ENCODE peak calls at places on chromosomes 2 and 18, in six cellular contexts. One of them, this sample, is unnamed.

GRCh38 chr2:207474871-207475485 is 54.8 kb upstream of the CREB1 start:
- DNase-seq in kidney glomerular epithelial cell: peak
- DNase-seq in hepatocyte: peak
- DNase-seq in left ventricle myocardium superior: no peak
- DNase-seq in caudate nucleus: no peak
- DNase-seq in cardiac septum: no peak
- DNase-seq in this sample: peak

GRCh38 chr18:34787931-34788532 is 77.9 kb downstream of the DTNA start:
- DNase-seq in kidney glomerular epithelial cell: peak
- DNase-seq in hepatocyte: peak
- DNase-seq in left ventricle myocardium superior: no peak
- DNase-seq in caudate nucleus: no peak
- DNase-seq in cardiac septum: no peak
- DNase-seq in this sample: peak

GRCh38 chr2:222878877-222879601 is 18.2 kb downstream of the ACSL3 start:
- DNase-seq in kidney glomerular epithelial cell: peak
- DNase-seq in hepatocyte: no peak
- DNase-seq in left ventricle myocardium superior: no peak
- DNase-seq in caudate nucleus: no peak
- DNase-seq in cardiac septum: no peak
- DNase-seq in this sample: no peak

GRCh38 chr2:55063226-55063625 is 13.0 kb upstream of the RTN4 start:
- DNase-seq in kidney glomerular epithelial cell: no peak
- DNase-seq in hepatocyte: no peak
- DNase-seq in left ventricle myocardium superior: no peak
- DNase-seq in caudate nucleus: no peak
- DNase-seq in cardiac septum: no peak
- DNase-seq in this sample: no peak

GRCh38 chr2:226063704-226064390 is 664.3 kb downstream of the NYAP2 start:
- DNase-seq in kidney glomerular epithelial cell: peak
- DNase-seq in hepatocyte: no peak
- DNase-seq in left ventricle myocardium superior: no peak
- DNase-seq in caudate nucleus: no peak
- DNase-seq in cardiac septum: no peak
- DNase-seq in this sample: no peak

GRCh38 chr2:88452151-88452851 is at the start of gene FOXI3:
- DNase-seq in kidney glomerular epithelial cell: no peak
- DNase-seq in hepatocyte: peak
- DNase-seq in left ventricle myocardium superior: no peak
- DNase-seq in caudate nucleus: no peak
- DNase-seq in cardiac septum: no peak
- DNase-seq in this sample: peak

GRCh38 chr2:164948540-164948939 is 6.8 kb downstream of the SLC38A11 start:
- DNase-seq in kidney glomerular epithelial cell: no peak
- DNase-seq in hepatocyte: no peak
- DNase-seq in left ventricle myocardium superior: no peak
- DNase-seq in caudate nucleus: no peak
- DNase-seq in cardiac septum: no peak
- DNase-seq in this sample: no peak

GRCh38 chr2:152466925-152467676 is 132.1 kb downstream of the FMNL2 start:
- DNase-seq in kidney glomerular epithelial cell: no peak
- DNase-seq in hepatocyte: no peak
- DNase-seq in left ventricle myocardium superior: no peak
- DNase-seq in caudate nucleus: no peak
- DNase-seq in cardiac septum: no peak
- DNase-seq in this sample: no peak

GRCh38 chr2:119311371-119311770 is 55.3 kb downstream of the C2orf76 start:
- DNase-seq in kidney glomerular epithelial cell: no peak
- DNase-seq in hepatocyte: no peak
- DNase-seq in left ventricle myocardium superior: no peak
- DNase-seq in caudate nucleus: no peak
- DNase-seq in cardiac septum: no peak
- DNase-seq in this sample: no peak

GRCh38 chr18:57035590-57035989 is 111.3 kb upstream of the BOD1L2 start:
- DNase-seq in kidney glomerular epithelial cell: no peak
- DNase-seq in hepatocyte: no peak
- DNase-seq in left ventricle myocardium superior: no peak
- DNase-seq in caudate nucleus: no peak
- DNase-seq in cardiac septum: no peak
- DNase-seq in this sample: no peak

GRCh38 chr2:149087751-149088150 is 49.3 kb downstream of the LYPD6B start:
- DNase-seq in kidney glomerular epithelial cell: no peak
- DNase-seq in hepatocyte: peak
- DNase-seq in left ventricle myocardium superior: no peak
- DNase-seq in caudate nucleus: no peak
- DNase-seq in cardiac septum: no peak
- DNase-seq in this sample: no peak

GRCh38 chr2:156918410-156918809 is 339.1 kb upstream of the GALNT5 start:
- DNase-seq in kidney glomerular epithelial cell: peak
- DNase-seq in hepatocyte: peak
- DNase-seq in left ventricle myocardium superior: no peak
- DNase-seq in caudate nucleus: no peak
- DNase-seq in cardiac septum: no peak
- DNase-seq in this sample: no peak

GRCh38 chr2:230982126-230982525 is 13.8 kb upstream of the SPATA3 start:
- DNase-seq in kidney glomerular epithelial cell: no peak
- DNase-seq in hepatocyte: no peak
- DNase-seq in left ventricle myocardium superior: no peak
- DNase-seq in caudate nucleus: no peak
- DNase-seq in cardiac septum: no peak
- DNase-seq in this sample: no peak

GRCh38 chr2:231449503-231450054 is 14.7 kb downstream of the NCL start:
- DNase-seq in kidney glomerular epithelial cell: no peak
- DNase-seq in hepatocyte: no peak
- DNase-seq in left ventricle myocardium superior: no peak
- DNase-seq in caudate nucleus: no peak
- DNase-seq in cardiac septum: no peak
- DNase-seq in this sample: no peak

GRCh38 chr2:215848679-215849078 is 164.7 kb downstream of the MREG start:
- DNase-seq in kidney glomerular epithelial cell: no peak
- DNase-seq in hepatocyte: no peak
- DNase-seq in left ventricle myocardium superior: no peak
- DNase-seq in caudate nucleus: no peak
- DNase-seq in cardiac septum: no peak
- DNase-seq in this sample: no peak

GRCh38 chr2:159515482-159515881 is 100.9 kb downstream of the BAZ2B start:
- DNase-seq in kidney glomerular epithelial cell: no peak
- DNase-seq in hepatocyte: no peak
- DNase-seq in left ventricle myocardium superior: no peak
- DNase-seq in caudate nucleus: no peak
- DNase-seq in cardiac septum: no peak
- DNase-seq in this sample: peak

GRCh38 chr2:100924520-100925451 is 77.3 kb upstream of the RPL31 start:
- DNase-seq in kidney glomerular epithelial cell: no peak
- DNase-seq in hepatocyte: peak
- DNase-seq in left ventricle myocardium superior: no peak
- DNase-seq in caudate nucleus: no peak
- DNase-seq in cardiac septum: no peak
- DNase-seq in this sample: no peak

GRCh38 chr18:5178519-5178918 is 18.5 kb downstream of the AKAIN1 start:
- DNase-seq in kidney glomerular epithelial cell: no peak
- DNase-seq in hepatocyte: no peak
- DNase-seq in left ventricle myocardium superior: no peak
- DNase-seq in caudate nucleus: no peak
- DNase-seq in cardiac septum: no peak
- DNase-seq in this sample: no peak

GRCh38 chr18:77110936-77111335 is 21.6 kb downstream of the MBP start:
- DNase-seq in kidney glomerular epithelial cell: no peak
- DNase-seq in hepatocyte: no peak
- DNase-seq in left ventricle myocardium superior: no peak
- DNase-seq in caudate nucleus: no peak
- DNase-seq in cardiac septum: no peak
- DNase-seq in this sample: no peak

This sample was measured in NCI-H1105 treated with DMSO at 0.1 percent for 48 hours.